ENCODE peak calls at places on chromosomes 4 and X, in eight cellular contexts. One of them, this sample, is unnamed.

GRCh38 chr4:76990288-76991080 is 40.9 kb downstream of the SEPTIN11 start:
- DNase-seq in kidney tubule cell: peak
- DNase-seq in CD4-positive, alpha-beta memory T cell: no peak
- DNase-seq in AG08395: peak
- DNase-seq in AG10803: peak
- DNase-seq in nephron progenitor cell: no peak
- DNase-seq in central memory CD4-positive, alpha-beta T cell: no peak
- DNase-seq in DMS53: no peak
- DNase-seq in this sample: no peak

GRCh38 chr4:779555-779954 is 46.4 kb downstream of the CPLX1 start:
- DNase-seq in kidney tubule cell: no peak
- DNase-seq in CD4-positive, alpha-beta memory T cell: no peak
- DNase-seq in AG08395: no peak
- DNase-seq in AG10803: no peak
- DNase-seq in nephron progenitor cell: no peak
- DNase-seq in central memory CD4-positive, alpha-beta T cell: no peak
- DNase-seq in DMS53: no peak
- DNase-seq in this sample: no peak

GRCh38 chr4:15066140-15066539 is 63.9 kb downstream of the CPEB2 start:
- DNase-seq in kidney tubule cell: no peak
- DNase-seq in CD4-positive, alpha-beta memory T cell: no peak
- DNase-seq in AG08395: no peak
- DNase-seq in AG10803: no peak
- DNase-seq in nephron progenitor cell: no peak
- DNase-seq in central memory CD4-positive, alpha-beta T cell: no peak
- DNase-seq in DMS53: no peak
- DNase-seq in this sample: no peak

GRCh38 chr4:184795214-184795844 is 30.4 kb downstream of the ACSL1 start:
- DNase-seq in kidney tubule cell: no peak
- DNase-seq in CD4-positive, alpha-beta memory T cell: no peak
- DNase-seq in AG08395: no peak
- DNase-seq in AG10803: no peak
- DNase-seq in nephron progenitor cell: no peak
- DNase-seq in central memory CD4-positive, alpha-beta T cell: no peak
- DNase-seq in DMS53: peak
- DNase-seq in this sample: no peak

GRCh38 chrX:46279925-46280313 is 265.3 kb downstream of the ZNF674 start:
- DNase-seq in kidney tubule cell: peak
- DNase-seq in CD4-positive, alpha-beta memory T cell: no peak
- DNase-seq in AG08395: peak
- DNase-seq in AG10803: peak
- DNase-seq in nephron progenitor cell: no peak
- DNase-seq in central memory CD4-positive, alpha-beta T cell: no peak
- DNase-seq in DMS53: no peak
- DNase-seq in this sample: no peak

GRCh38 chr4:153771058-153771457 is 11.2 kb upstream of the RNF175 start:
- DNase-seq in kidney tubule cell: no peak
- DNase-seq in CD4-positive, alpha-beta memory T cell: no peak
- DNase-seq in AG08395: no peak
- DNase-seq in AG10803: no peak
- DNase-seq in nephron progenitor cell: no peak
- DNase-seq in central memory CD4-positive, alpha-beta T cell: no peak
- DNase-seq in DMS53: no peak
- DNase-seq in this sample: no peak

GRCh38 chr4:20487446-20487845 is 212.8 kb upstream of the PACRGL start:
- DNase-seq in kidney tubule cell: no peak
- DNase-seq in CD4-positive, alpha-beta memory T cell: no peak
- DNase-seq in AG08395: peak
- DNase-seq in AG10803: peak
- DNase-seq in nephron progenitor cell: no peak
- DNase-seq in central memory CD4-positive, alpha-beta T cell: no peak
- DNase-seq in DMS53: no peak
- DNase-seq in this sample: no peak

GRCh38 chrX:129577473-129577872 is 37.4 kb downstream of the OCRL start:
- DNase-seq in kidney tubule cell: peak
- DNase-seq in CD4-positive, alpha-beta memory T cell: no peak
- DNase-seq in AG08395: peak
- DNase-seq in AG10803: peak
- DNase-seq in nephron progenitor cell: no peak
- DNase-seq in central memory CD4-positive, alpha-beta T cell: no peak
- DNase-seq in DMS53: no peak
- DNase-seq in this sample: no peak

GRCh38 chr4:169017971-169018370 is 7.9 kb upstream of the CBR4 start:
- DNase-seq in kidney tubule cell: no peak
- DNase-seq in CD4-positive, alpha-beta memory T cell: no peak
- DNase-seq in AG08395: no peak
- DNase-seq in AG10803: no peak
- DNase-seq in nephron progenitor cell: no peak
- DNase-seq in central memory CD4-positive, alpha-beta T cell: no peak
- DNase-seq in DMS53: no peak
- DNase-seq in this sample: no peak

GRCh38 chr4:19117022-19117421 is 1095.5 kb upstream of the LCORL start:
- DNase-seq in kidney tubule cell: no peak
- DNase-seq in CD4-positive, alpha-beta memory T cell: no peak
- DNase-seq in AG08395: no peak
- DNase-seq in AG10803: no peak
- DNase-seq in nephron progenitor cell: no peak
- DNase-seq in central memory CD4-positive, alpha-beta T cell: no peak
- DNase-seq in DMS53: no peak
- DNase-seq in this sample: no peak

GRCh38 chrX:134431894-134432293 is 28.1 kb upstream of the HPRT1 start:
- DNase-seq in kidney tubule cell: peak
- DNase-seq in CD4-positive, alpha-beta memory T cell: no peak
- DNase-seq in AG08395: peak
- DNase-seq in AG10803: peak
- DNase-seq in nephron progenitor cell: no peak
- DNase-seq in central memory CD4-positive, alpha-beta T cell: no peak
- DNase-seq in DMS53: no peak
- DNase-seq in this sample: no peak

GRCh38 chr4:17060230-17060629 is 161.8 kb upstream of the LDB2 start:
- DNase-seq in kidney tubule cell: no peak
- DNase-seq in CD4-positive, alpha-beta memory T cell: no peak
- DNase-seq in AG08395: no peak
- DNase-seq in AG10803: no peak
- DNase-seq in nephron progenitor cell: no peak
- DNase-seq in central memory CD4-positive, alpha-beta T cell: no peak
- DNase-seq in DMS53: no peak
- DNase-seq in this sample: no peak

GRCh38 chr4:130395871-130396270 is 1299.9 kb downstream of the C4orf33 start:
- DNase-seq in kidney tubule cell: peak
- DNase-seq in CD4-positive, alpha-beta memory T cell: no peak
- DNase-seq in AG08395: peak
- DNase-seq in AG10803: peak
- DNase-seq in nephron progenitor cell: no peak
- DNase-seq in central memory CD4-positive, alpha-beta T cell: no peak
- DNase-seq in DMS53: no peak
- DNase-seq in this sample: no peak